ENCODE peak calls at places on chromosomes 13 and 19, in five cellular contexts. N, Y, A, D and Q are unnamed samples.

GRCh38 chr13:77980592-77980991 is 62.0 kb upstream of the EDNRB start:
- DNase-seq in N (no peak), Y (no peak), A (no peak), D (no peak), Q (no peak)

GRCh38 chr13:77918391-77919261 is at the start of gene EDNRB:
- DNase-seq in N (peak), Y (peak), A (peak), D (peak), Q (peak)

GRCh38 chr19:29516821-29517395 is 8.9 kb upstream of the VSTM2B start:
- DNase-seq in N (no peak), Y (no peak), A (no peak), D (no peak), Q (no peak)

GRCh38 chr13:98853791-98854191 is 101.3 kb upstream of the SLC15A1 start:
- DNase-seq in N (peak), Y (peak), A (no peak), D (no peak), Q (no peak)

GRCh38 chr19:33055718-33056117 is 9.0 kb downstream of the RHPN2 start:
- DNase-seq in N (no peak), Y (no peak), A (no peak), D (no peak), Q (no peak)

GRCh38 chr19:5257155-5258045 is 83.2 kb downstream of the PTPRS start:
- DNase-seq in N (no peak), Y (no peak), A (no peak), D (no peak), Q (no peak)

GRCh38 chr19:3175761-3176714 is 2.5 kb upstream of the S1PR4 start:
- DNase-seq in N (peak), Y (no peak), A (no peak), D (no peak), Q (peak)

GRCh38 chr13:20873348-20873747 is 29.2 kb downstream of the XPO4 start:
- DNase-seq in N (no peak), Y (no peak), A (no peak), D (no peak), Q (peak)

GRCh38 chr19:2201473-2202148 is 34.5 kb downstream of the PLEKHJ1 start:
- DNase-seq in N (no peak), Y (no peak), A (no peak), D (no peak), Q (no peak)

GRCh38 chr19:54475706-54476105 is 2.6 kb upstream of the CDC42EP5 start:
- DNase-seq in N (no peak), Y (no peak), A (no peak), D (no peak), Q (no peak)

GRCh38 chr19:12891553-12892021 is 627 bp downstream of the GCDH start:
- DNase-seq in N (no peak), Y (no peak), A (no peak), D (no peak), Q (peak)

GRCh38 chr13:107441279-107441678 is 774.1 kb downstream of the LIG4 start:
- DNase-seq in N (no peak), Y (no peak), A (no peak), D (no peak), Q (no peak)

GRCh38 chr13:47133024-47133445 is 236.2 kb upstream of the HTR2A start:
- DNase-seq in N (no peak), Y (no peak), A (no peak), D (no peak), Q (no peak)

GRCh38 chr13:108033800-108034707 is 181.3 kb downstream of the LIG4 start:
- DNase-seq in N (no peak), Y (no peak), A (no peak), D (no peak), Q (no peak)

GRCh38 chr13:104132849-104133248 is 1066.6 kb upstream of the SLC10A2 start:
- DNase-seq in N (no peak), Y (no peak), A (no peak), D (no peak), Q (no peak)

GRCh38 chr13:70585109-70585508 is 476.9 kb upstream of the KLHL1 start:
- DNase-seq in N (no peak), Y (no peak), A (no peak), D (no peak), Q (peak)

GRCh38 chr19:56066152-56067023 is 54.7 kb downstream of the ZNF787 start:
- DNase-seq in N (peak), Y (peak), A (peak), D (peak), Q (peak)

GRCh38 chr19:6736169-6736916 is 1.0 kb downstream of the GPR108 start:
- DNase-seq in N (peak), Y (peak), A (peak), D (peak), Q (no peak)

GRCh38 chr13:42660367-42660965 is 86.5 kb downstream of the TNFSF11 start:
- DNase-seq in N (no peak), Y (peak), A (no peak), D (no peak), Q (peak)

GRCh38 chr19:17840019-17840418 is 7.8 kb downstream of the JAK3 start:
- DNase-seq in N (no peak), Y (no peak), A (no peak), D (no peak), Q (no peak)

GRCh38 chr13:76759877-76760276 is 126.3 kb downstream of the KCTD12 start:
- DNase-seq in N (no peak), Y (no peak), A (no peak), D (no peak), Q (no peak)

GRCh38 chr13:110272651-110273050 is 34.3 kb downstream of the COL4A1 start:
- DNase-seq in N (no peak), Y (no peak), A (no peak), D (no peak), Q (no peak)

GRCh38 chr13:107211073-107211472 is 643.1 kb upstream of the ARGLU1 start:
- DNase-seq in N (peak), Y (peak), A (peak), D (peak), Q (peak)

GRCh38 chr13:29969286-29969685 is 118.9 kb upstream of the UBL3 start:
- DNase-seq in N (no peak), Y (no peak), A (no peak), D (no peak), Q (no peak)

GRCh38 chr13:103067751-103068563 is 1.7 kb upstream of the SLC10A2 start:
- DNase-seq in N (no peak), Y (peak), A (peak), D (no peak), Q (peak)

GRCh38 chr13:23554000-23554399 is 16.2 kb upstream of the TNFRSF19 start:
- DNase-seq in N (no peak), Y (no peak), A (no peak), D (no peak), Q (no peak)

GRCh38 chr13:23695711-23696512 is 125.7 kb downstream of the TNFRSF19 start:
- DNase-seq in N (peak), Y (no peak), A (peak), D (peak), Q (no peak)

GRCh38 chr13:51635137-51635878 is 51.0 kb downstream of the WDFY2 start:
- DNase-seq in N (no peak), Y (no peak), A (no peak), D (no peak), Q (no peak)

GRCh38 chr19:12757544-12758274 is 6.1 kb downstream of the BEST2 start:
- DNase-seq in N (peak), Y (peak), A (peak), D (peak), Q (peak)

GRCh38 chr13:68304287-68304893 is 1074.3 kb upstream of the PCDH9 start:
- DNase-seq in N (no peak), Y (peak), A (no peak), D (peak), Q (peak)

GRCh38 chr13:98889419-98890079 is 88.3 kb downstream of the DOCK9 start:
- DNase-seq in N (no peak), Y (no peak), A (no peak), D (no peak), Q (peak)

GRCh38 chr13:77002590-77003190 is 10.8 kb downstream of the CLN5 start:
- DNase-seq in N (no peak), Y (no peak), A (no peak), D (no peak), Q (peak)

GRCh38 chr13:95154441-95154886 is 146.8 kb downstream of the ABCC4 start:
- DNase-seq in N (no peak), Y (peak), A (no peak), D (no peak), Q (peak)

GRCh38 chr13:90800082-90800746 is 547.3 kb upstream of the MIR17HG start:
- DNase-seq in N (no peak), Y (no peak), A (no peak), D (no peak), Q (peak)

GRCh38 chr13:22031702-22032286 is 360.9 kb downstream of the FGF9 start:
- DNase-seq in N (no peak), Y (no peak), A (no peak), D (no peak), Q (peak)

GRCh38 chr13:99977334-99977911 is 4.2 kb upstream of the ZIC2 start:
- DNase-seq in N (no peak), Y (no peak), A (no peak), D (no peak), Q (no peak)

GRCh38 chr13:97114696-97115095 is 107.4 kb upstream of the MBNL2 start:
- DNase-seq in N (no peak), Y (no peak), A (no peak), D (peak), Q (peak)